ENCODE peak calls at places on chromosomes 4 and X, in six cellular contexts. P is fibroblast of mammary gland, B is A549, Q is astrocyte of the spinal cord, R is NB4, F is heart right ventricle. A is an unnamed sample.

GRCh38 chrX:66022742-66023725 is 16.8 kb downstream of the VSIG4 start:
- DNase-seq in P (no peak), B (no peak), R (peak; percentile 79), F (no peak), Q (no peak), A (no peak)

GRCh38 chrX:5595570-5595969 is 633.1 kb downstream of the NLGN4X start:
- DNase-seq in Q (no peak), P (no peak), F (no peak), R (no peak), B (no peak), A (no peak)

GRCh38 chr4:149631629-149632028 is 184.0 kb downstream of the IQCM start:
- DNase-seq in F (no peak), P (no peak), Q (no peak), R (no peak), B (no peak), A (no peak)

GRCh38 chr4:5980436-5981155 is 37.6 kb downstream of the C4orf50 start:
- DNase-seq in B (no peak), Q (no peak), P (peak; percentile 5), R (no peak), F (no peak), A (no peak)

GRCh38 chrX:110944793-110945466 is 149.3 kb upstream of the CHRDL1 start:
- DNase-seq in R (no peak), Q (peak; percentile 7), F (no peak), P (no peak), B (no peak), A (no peak)

GRCh38 chr4:147793973-147794690 is 62.2 kb downstream of the ARHGAP10 start:
- DNase-seq in B (no peak), Q (no peak), R (no peak), P (no peak), F (no peak), A (no peak)

GRCh38 chrX:44344194-44344593 is 722 bp upstream of the EFHC2 start:
- DNase-seq in F (no peak), P (no peak), Q (no peak), B (no peak), R (peak; percentile 70), A (no peak)

GRCh38 chr4:10117424-10118354 is 1.1 kb upstream of the WDR1 start:
- DNase-seq in B (no peak), P (peak; percentile 26), F (no peak), Q (peak; percentile 46), R (peak; percentile 85), A (no peak)

GRCh38 chr4:189912170-189912569 is 28.5 kb upstream of the FRG1 start:
- DNase-seq in P (no peak), B (no peak), R (peak; percentile 15), F (no peak), Q (no peak), A (no peak)

GRCh38 chr4:75985116-75985515 is 5.6 kb downstream of the SDAD1 start:
- DNase-seq in B (no peak), P (peak; percentile 99), R (no peak), F (no peak), Q (peak; percentile 79), A (no peak)

GRCh38 chr4:182338059-182338458 is 94.9 kb downstream of the TENM3 start:
- DNase-seq in B (no peak), Q (peak; percentile 26), R (no peak), P (peak; percentile 28), F (no peak), A (no peak)

GRCh38 chrX:21528076-21528475 is 130.1 kb downstream of the KLHL34 start:
- DNase-seq in P (peak; percentile 10), F (no peak), R (no peak), B (no peak), Q (peak; percentile 8), A (no peak)

GRCh38 chr4:141810038-141810701 is 173.8 kb downstream of the IL15 start:
- DNase-seq in F (no peak), P (no peak), B (no peak), R (no peak), Q (no peak), A (no peak)

GRCh38 chrX:3712080-3712869 is 1.2 kb downstream of the PRKX start:
- DNase-seq in R (peak; percentile 30), P (peak; percentile 40), B (no peak), F (peak; percentile 30), Q (peak; percentile 33), A (peak; percentile 5)

GRCh38 chrX:13533726-13534125 is 35.7 kb upstream of the EGFL6 start:
- DNase-seq in Q (peak; percentile 2), P (peak; percentile 66), B (no peak), F (no peak), R (peak; percentile 22), A (no peak)

GRCh38 chrX:14027511-14028019 is 2.1 kb downstream of the GEMIN8 start:
- DNase-seq in B (no peak), P (peak; percentile 96), F (no peak), Q (peak; percentile 65), R (peak; percentile 29), A (peak; percentile 6)

GRCh38 chr4:64882311-64883086 is 473.2 kb upstream of the TECRL start:
- DNase-seq in Q (no peak), R (no peak), P (no peak), F (no peak), B (no peak), A (no peak)

GRCh38 chr4:7199771-7200441 is 7.6 kb downstream of the SORCS2 start:
- DNase-seq in R (no peak), P (no peak), F (no peak), B (no peak), Q (no peak), A (no peak)

DNA sequence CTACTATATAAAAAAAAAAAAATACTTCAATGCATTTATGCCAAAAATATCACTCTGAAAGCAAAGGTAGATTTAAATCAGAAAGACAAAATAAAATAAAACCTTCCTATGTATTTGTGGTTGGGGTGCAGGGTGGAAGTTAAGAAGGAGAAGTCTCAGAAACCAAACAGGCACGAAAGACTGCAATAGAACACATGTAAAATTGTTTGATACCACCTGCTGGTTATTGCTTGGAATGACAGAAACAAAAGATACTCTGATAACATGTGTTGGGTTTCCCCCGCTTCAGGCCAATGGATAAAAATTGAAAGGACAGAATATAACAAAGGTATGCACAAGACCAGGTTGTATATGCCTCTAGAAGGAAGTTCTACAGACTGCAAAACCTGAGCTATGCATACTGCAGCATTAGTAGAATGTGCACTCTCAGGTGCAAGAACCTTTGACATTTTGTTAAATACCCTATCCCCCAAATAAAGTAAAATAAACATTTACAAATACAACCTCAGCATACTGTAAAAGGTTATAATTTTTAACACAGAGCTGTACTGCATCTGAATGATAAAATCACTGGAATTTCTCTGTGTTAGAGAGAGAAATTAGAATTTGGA is 118.8 kb downstream of the GABRA2 start:
- DNase-seq in Q (peak; percentile 10), F (no peak), B (no peak), R (peak; percentile 56), P (peak; percentile 26), A (no peak)
- TF ChIP-seq CTCF in Q (peak; percentile 47), F (peak; percentile 54), B (no peak), R (peak; percentile 47), P (peak; percentile 50), A (no peak)

GRCh38 chrX:2546496-2546895 is 45.7 kb upstream of the DHRSX start:
- DNase-seq in P (no peak), R (no peak), F (no peak), Q (no peak), B (no peak), A (no peak)

GRCh38 chrX:2550288-2551020 is 49.7 kb upstream of the DHRSX start:
- DNase-seq in R (no peak), P (no peak), Q (no peak), B (no peak), F (no peak), A (no peak)

GRCh38 chrX:2547746-2548145 is 47.0 kb upstream of the DHRSX start:
- DNase-seq in Q (no peak), P (no peak), B (no peak), R (peak; percentile 20), F (no peak), A (no peak)

GRCh38 chrX:2549874-2550273 is 49.1 kb upstream of the DHRSX start:
- DNase-seq in B (no peak), R (no peak), F (no peak), P (no peak), Q (no peak), A (no peak)

DNA sequence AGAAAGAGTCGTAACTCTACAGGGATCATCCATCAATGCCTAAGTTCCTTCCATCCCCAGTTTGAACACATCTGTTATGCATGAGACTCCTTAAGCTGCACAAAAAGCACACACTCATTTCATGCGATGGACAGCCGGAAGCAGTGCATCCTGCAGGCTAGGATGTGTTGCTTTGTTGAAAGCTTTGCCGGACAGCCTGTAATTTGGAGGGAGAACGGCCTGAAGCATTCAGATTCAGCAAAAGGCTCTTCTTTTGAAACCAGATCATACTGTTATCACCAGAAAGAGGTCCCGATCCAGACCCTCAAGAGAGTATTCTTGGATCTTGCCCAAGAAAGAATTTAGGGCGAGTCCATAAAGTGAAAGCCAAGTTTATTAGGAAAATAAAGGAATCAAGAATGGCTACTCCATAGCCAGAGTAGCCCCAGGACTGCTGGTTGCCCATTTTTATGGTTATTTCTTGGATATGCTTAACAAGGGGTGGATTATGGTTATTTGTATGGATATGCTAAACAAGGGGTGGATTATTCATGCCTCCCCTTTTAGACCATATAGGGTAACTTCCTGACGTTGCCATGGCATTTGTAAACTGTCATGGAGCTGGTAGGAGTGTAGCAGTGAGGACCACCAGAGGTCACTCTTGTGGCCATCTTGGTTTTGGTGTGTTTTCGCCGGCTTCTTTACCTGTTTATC is 48.1 kb upstream of the DHRSX start:
- DNase-seq in Q (no peak), F (no peak), R (no peak), B (no peak), P (no peak), A (no peak)
- TF ChIP-seq CTCF in Q (no peak), F (no peak), R (no peak), B (no peak), P (no peak), A (no peak)

GRCh38 chr4:26856906-26857277 is 3.7 kb upstream of the STIM2 start:
- DNase-seq in R (no peak), B (no peak), Q (peak; percentile 30), F (no peak), P (no peak), A (no peak)

GRCh38 chr4:26858035-26858918 is 2.4 kb upstream of the STIM2 start:
- DNase-seq in Q (no peak), B (no peak), P (no peak), F (no peak), R (no peak), A (no peak)

GRCh38 chr4:26859762-26860156 is 882 bp upstream of the STIM2 start:
- DNase-seq in R (no peak), P (no peak), Q (no peak), F (no peak), B (no peak), A (no peak)

GRCh38 chr4:26858947-26859401 is 1.7 kb upstream of the STIM2 start:
- DNase-seq in P (peak; percentile 28), Q (no peak), B (no peak), F (no peak), R (peak; percentile 15), A (no peak)

GRCh38 chr4:26857278-26858034 is 3.2 kb upstream of the STIM2 start:
- DNase-seq in B (peak; percentile 47), R (peak; percentile 94), F (peak; percentile 87), Q (peak; percentile 80), P (peak; percentile 68), A (peak; percentile 87)
- TF ChIP-seq CTCF in B (no peak), R (no peak), F (no peak), Q (no peak), P (no peak), A (no peak)

DNA sequence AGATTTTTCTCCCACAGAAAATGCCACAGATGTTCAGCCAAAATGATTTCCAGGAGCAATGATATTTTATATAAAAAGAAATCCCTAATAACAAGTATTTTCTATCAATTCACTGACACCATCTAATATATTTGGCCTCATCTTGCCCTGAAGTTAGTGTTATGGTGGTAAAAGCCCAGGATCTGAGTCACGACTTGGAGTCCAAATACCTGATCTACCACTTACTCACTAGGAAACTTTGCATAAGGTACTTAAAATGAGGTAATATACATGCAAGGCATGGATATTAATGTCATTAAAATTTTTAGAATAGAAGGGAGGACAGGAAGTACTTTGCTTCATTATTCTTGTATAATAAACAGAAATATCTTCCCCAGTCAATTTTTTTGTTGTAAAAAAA is 16.3 kb downstream of the PPP3CA start:
- DNase-seq in B (no peak), F (no peak), R (no peak), Q (no peak), P (no peak), A (no peak)
- TF ChIP-seq CTCF in B (no peak), F (no peak), R (no peak), Q (no peak), P (no peak), A (no peak)